ENCODE peak calls at places on chromosome 6, in seven cellular contexts. N, V, S, A, F, M and Q are unnamed samples.

GRCh38 chr6:158448856-158449255 is 111.0 kb upstream of the TMEM181 start:
- DNase-seq in N (no peak), V (no peak), S (no peak), A (no peak), F (no peak), M (no peak), Q (no peak)

GRCh38 chr6:17940151-17940791 is 47.2 kb downstream of the KIF13A start:
- DNase-seq in N (no peak), V (no peak), S (no peak), A (no peak), F (no peak), M (no peak), Q (no peak)

GRCh38 chr6:150894935-150895686 is 29.6 kb downstream of the MTHFD1L start:
- DNase-seq in N (no peak), V (peak), S (no peak), A (peak), F (no peak), M (no peak), Q (peak)

GRCh38 chr6:167996424-167997199 is 859 bp upstream of the KIF25 start:
- DNase-seq in N (no peak), V (peak), S (no peak), A (no peak), F (no peak), M (no peak), Q (no peak)

GRCh38 chr6:90294989-90295853 is 1.4 kb downstream of the BACH2 start:
- DNase-seq in N (peak), V (peak), S (peak), A (peak), F (peak), M (no peak), Q (peak)

GRCh38 chr6:134288538-134289203 is 29.2 kb downstream of the SGK1 start:
- DNase-seq in N (no peak), V (peak), S (no peak), A (peak), F (no peak), M (no peak), Q (no peak)

GRCh38 chr6:15786846-15787245 is 124.0 kb upstream of the DTNBP1 start:
- DNase-seq in N (no peak), V (no peak), S (no peak), A (no peak), F (no peak), M (no peak), Q (no peak)

GRCh38 chr6:19803331-19804330 is 33.5 kb upstream of the ID4 start:
- DNase-seq in N (no peak), V (no peak), S (no peak), A (peak), F (no peak), M (no peak), Q (no peak)

GRCh38 chr6:135600086-135600702 is 102.7 kb upstream of the AHI1 start:
- DNase-seq in N (no peak), V (no peak), S (no peak), A (no peak), F (peak), M (no peak), Q (no peak)

GRCh38 chr6:77653817-77654216 is 978 bp downstream of the MEI4 start:
- DNase-seq in N (no peak), V (no peak), S (no peak), A (no peak), F (no peak), M (no peak), Q (no peak)

GRCh38 chr6:153325661-153326060 is 194.6 kb upstream of the RGS17 start:
- DNase-seq in N (no peak), V (no peak), S (no peak), A (no peak), F (no peak), M (no peak), Q (no peak)

GRCh38 chr6:139852484-139853140 is 478.2 kb upstream of the CITED2 start:
- DNase-seq in N (no peak), V (no peak), S (peak), A (peak), F (no peak), M (no peak), Q (no peak)

GRCh38 chr6:169933251-169933821 is 181.9 kb downstream of the ERMARD start:
- DNase-seq in N (no peak), V (no peak), S (peak), A (no peak), F (no peak), M (no peak), Q (no peak)

GRCh38 chr6:108781419-108782110 is 66.7 kb upstream of the ARMC2 start:
- DNase-seq in N (peak), V (no peak), S (no peak), A (peak), F (no peak), M (no peak), Q (no peak)

GRCh38 chr6:9064156-9064555 is 628.8 kb upstream of the SLC35B3 start:
- DNase-seq in N (no peak), V (no peak), S (no peak), A (no peak), F (no peak), M (no peak), Q (no peak)

GRCh38 chr6:27216874-27217273 is 30.6 kb upstream of the PRSS16 start:
- DNase-seq in N (no peak), V (no peak), S (no peak), A (no peak), F (no peak), M (no peak), Q (no peak)

GRCh38 chr6:164042212-164042611 is 627.7 kb downstream of the QKI start:
- DNase-seq in N (no peak), V (no peak), S (no peak), A (no peak), F (no peak), M (no peak), Q (no peak)

GRCh38 chr6:9699890-9700289 is 715.0 kb downstream of the TFAP2A start:
- DNase-seq in N (no peak), V (peak), S (no peak), A (no peak), F (no peak), M (no peak), Q (no peak)

GRCh38 chr6:5422321-5422915 is 161.1 kb downstream of the FARS2 start:
- DNase-seq in N (no peak), V (peak), S (peak), A (peak), F (no peak), M (no peak), Q (no peak)

GRCh38 chr6:163491901-163492300 is 77.4 kb downstream of the QKI start:
- DNase-seq in N (no peak), V (no peak), S (no peak), A (no peak), F (no peak), M (no peak), Q (no peak)

GRCh38 chr6:21586760-21587181 is 6.8 kb upstream of the SOX4 start:
- DNase-seq in N (peak), V (no peak), S (no peak), A (no peak), F (no peak), M (no peak), Q (peak)

GRCh38 chr6:107075951-107076381 is 39.3 kb downstream of the BEND3 start:
- DNase-seq in N (no peak), V (peak), S (no peak), A (peak), F (no peak), M (no peak), Q (no peak)

DNA sequence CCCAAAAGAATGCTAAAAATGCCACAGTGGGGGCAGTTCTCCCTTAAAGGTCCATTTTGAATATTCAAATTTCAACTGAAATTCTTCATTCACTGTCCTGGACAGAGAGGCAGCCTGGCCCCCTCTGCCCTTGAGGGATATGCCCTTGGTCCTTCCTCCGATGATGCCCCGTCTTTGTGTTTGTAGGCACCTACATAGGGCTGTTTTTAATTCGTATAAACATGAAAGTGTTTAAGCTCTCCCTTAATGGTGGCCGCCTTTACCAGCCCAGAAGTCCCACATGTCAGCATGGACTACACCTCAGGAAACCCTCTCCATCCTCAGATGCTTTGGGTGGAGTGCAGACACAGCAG is 70.2 kb downstream of the SSR1 start:
- DNase-seq in N (no peak), V (no peak), S (no peak), A (no peak), F (no peak), M (no peak), Q (peak)
- H3K4me3 ChIP-seq in N (no peak), V (no peak), S (no peak), A (no peak), F (no peak), M (no peak), Q (no peak)

GRCh38 chr6:131640576-131640975 is 3.5 kb downstream of the ENPP3 start:
- DNase-seq in N (no peak), V (no peak), S (no peak), A (no peak), F (no peak), M (no peak), Q (no peak)

GRCh38 chr6:131638013-131638412 is 911 bp downstream of the ENPP3 start:
- DNase-seq in N (no peak), V (no peak), S (no peak), A (no peak), F (no peak), M (no peak), Q (no peak)

GRCh38 chr6:131640100-131640499 is 3.0 kb downstream of the ENPP3 start:
- DNase-seq in N (no peak), V (no peak), S (no peak), A (no peak), F (no peak), M (no peak), Q (no peak)

GRCh38 chr6:131635384-131636340 is 1.4 kb upstream of the ENPP3 start:
- DNase-seq in N (no peak), V (no peak), S (no peak), A (no peak), F (no peak), M (no peak), Q (no peak)

GRCh38 chr6:131636880-131637792 is at the start of gene ENPP3:
- DNase-seq in N (no peak), V (no peak), S (no peak), A (peak), F (no peak), M (no peak), Q (no peak)
- H3K27ac ChIP-seq in N (no peak), V (no peak), S (peak), A (no peak), F (no peak), M (no peak), Q (no peak)

GRCh38 chr6:53616450-53617357 is 48.9 kb downstream of the KLHL31 start:
- DNase-seq in N (no peak), V (peak), S (no peak), A (no peak), F (no peak), M (no peak), Q (no peak)
- TF ChIP-seq POLR2A in N (no peak), V (no peak), S (no peak), A (no peak), F (no peak), M (no peak), Q (no peak)

GRCh38 chr6:3750324-3751018 is 1.0 kb downstream of the PXDC1 start:
- DNase-seq in N (peak), V (no peak), S (peak), A (peak), F (peak), M (peak), Q (peak)

GRCh38 chr6:3753228-3753795 is 1.8 kb upstream of the PXDC1 start:
- DNase-seq in N (no peak), V (no peak), S (no peak), A (no peak), F (no peak), M (no peak), Q (no peak)

GRCh38 chr6:3751019-3751729 is at the start of gene PXDC1:
- DNase-seq in N (no peak), V (no peak), S (no peak), A (no peak), F (no peak), M (no peak), Q (no peak)

GRCh38 chr6:3751730-3752537 is 421 bp upstream of the PXDC1 start:
- DNase-seq in N (peak), V (peak), S (peak), A (peak), F (peak), M (peak), Q (peak)

GRCh38 chr6:3752538-3753227 is 1.2 kb upstream of the PXDC1 start:
- DNase-seq in N (no peak), V (no peak), S (no peak), A (no peak), F (no peak), M (no peak), Q (no peak)
- H3K4me3 ChIP-seq in N (peak), V (peak), S (peak), A (peak), F (peak), M (peak), Q (peak)

GRCh38 chr6:75329703-75330102 is 45.1 kb upstream of the TMEM30A start:
- DNase-seq in N (no peak), V (no peak), S (no peak), A (no peak), F (no peak), M (no peak), Q (no peak)

GRCh38 chr6:75331134-75331533 is 46.5 kb upstream of the TMEM30A start:
- DNase-seq in N (no peak), V (no peak), S (no peak), A (peak), F (no peak), M (no peak), Q (no peak)

GRCh38 chr6:75337805-75338204 is 53.2 kb upstream of the TMEM30A start:
- DNase-seq in N (no peak), V (no peak), S (no peak), A (peak), F (no peak), M (no peak), Q (no peak)

GRCh38 chr6:75334266-75335040 is 49.9 kb upstream of the TMEM30A start:
- DNase-seq in N (no peak), V (peak), S (no peak), A (peak), F (no peak), M (no peak), Q (no peak)

DNA sequence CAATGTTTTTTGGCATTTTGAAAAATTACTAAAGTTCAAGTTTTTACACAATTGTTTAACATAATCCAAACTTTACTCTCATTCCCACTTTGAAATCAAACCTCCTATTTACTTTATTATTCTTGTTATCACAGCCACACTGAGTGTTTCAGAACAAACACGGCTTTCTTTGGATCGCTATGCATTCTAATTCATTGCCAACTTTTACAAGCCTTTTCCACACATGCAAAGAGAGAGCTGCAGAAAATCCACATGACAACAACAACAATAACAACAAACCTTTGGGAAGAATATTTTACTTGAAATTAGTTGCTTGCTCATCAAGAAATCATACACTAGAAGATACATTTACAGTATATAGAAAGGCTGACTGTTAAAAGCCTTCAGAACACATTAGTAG is 49.2 kb upstream of the TMEM30A start:
- DNase-seq in N (no peak), V (no peak), S (no peak), A (no peak), F (no peak), M (no peak), Q (no peak)
- H3K27ac ChIP-seq in N (peak), V (no peak), S (peak), A (no peak), F (no peak), M (no peak), Q (peak)

GRCh38 chr6:32853541-32854375 is at the start of the genes PSMB9 and TAP1:
- DNase-seq in N (peak), V (peak), S (peak), A (peak), F (peak), M (peak), Q (peak)
- TF ChIP-seq POLR2A in N (peak), V (peak), S (peak), A (peak), F (peak), M (peak), Q (peak)

DNA sequence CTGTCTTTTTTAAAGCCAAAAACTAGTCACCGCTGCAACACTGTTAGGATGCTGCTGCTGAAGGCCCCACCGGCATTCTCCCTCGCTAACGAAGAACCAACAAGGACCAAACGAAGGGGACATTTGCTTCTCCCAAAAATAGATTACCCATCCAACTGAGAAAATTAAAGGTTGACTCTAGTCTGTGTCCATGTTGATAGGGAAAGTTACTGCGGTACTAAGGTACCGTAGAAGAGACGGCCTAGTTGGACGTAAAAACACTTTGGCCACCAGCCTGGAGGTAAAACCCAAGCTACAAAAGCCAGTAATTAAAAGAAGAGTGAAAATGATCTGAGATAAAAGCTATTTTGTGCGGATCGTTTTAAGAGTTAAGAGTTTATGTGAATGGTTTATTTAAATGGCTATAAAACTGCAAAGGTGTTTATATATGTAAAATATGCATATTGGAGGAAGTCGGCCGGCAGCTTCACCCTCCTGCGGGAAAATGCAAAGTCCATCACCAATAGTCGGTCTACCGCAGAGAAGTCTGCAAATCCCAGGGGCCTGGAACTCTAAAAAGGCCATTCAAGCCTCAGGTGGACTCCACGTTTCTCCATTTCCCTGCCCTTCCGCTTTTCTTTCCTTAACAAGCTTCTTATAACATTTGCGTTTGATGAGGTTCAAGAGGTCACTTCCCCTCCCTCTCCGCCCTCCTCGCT is 11.7 kb upstream of the FOXF2 start:
- DNase-seq in N (no peak), V (no peak), S (no peak), A (no peak), F (no peak), M (no peak), Q (no peak)
- H3K4me3 ChIP-seq in N (no peak), V (no peak), S (no peak), A (no peak), F (no peak), M (peak), Q (no peak)

DNA sequence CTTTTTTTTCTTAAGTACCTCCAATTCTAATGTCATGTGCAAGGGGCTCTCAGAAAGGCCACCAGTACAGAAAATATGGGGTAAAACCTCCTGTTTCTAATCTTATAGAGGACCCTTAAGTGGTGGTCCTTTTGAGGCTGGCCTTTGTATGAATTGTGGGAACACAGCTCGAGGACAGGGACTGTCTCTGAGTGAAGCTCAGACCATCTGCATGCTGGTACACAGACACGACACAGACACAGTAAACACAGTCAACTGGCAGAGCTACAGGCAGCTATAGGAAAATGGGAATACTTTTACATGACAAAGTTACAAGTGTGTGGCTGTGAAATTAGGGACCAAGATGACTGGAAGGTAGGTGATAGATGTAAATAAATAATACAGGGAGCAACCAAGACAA is 143.9 kb upstream of the PREP start:
- DNase-seq in N (no peak), V (peak), S (no peak), A (no peak), F (no peak), M (no peak), Q (no peak)
- H3K27ac ChIP-seq in N (peak), V (peak), S (peak), A (no peak), F (no peak), M (no peak), Q (no peak)

DNA sequence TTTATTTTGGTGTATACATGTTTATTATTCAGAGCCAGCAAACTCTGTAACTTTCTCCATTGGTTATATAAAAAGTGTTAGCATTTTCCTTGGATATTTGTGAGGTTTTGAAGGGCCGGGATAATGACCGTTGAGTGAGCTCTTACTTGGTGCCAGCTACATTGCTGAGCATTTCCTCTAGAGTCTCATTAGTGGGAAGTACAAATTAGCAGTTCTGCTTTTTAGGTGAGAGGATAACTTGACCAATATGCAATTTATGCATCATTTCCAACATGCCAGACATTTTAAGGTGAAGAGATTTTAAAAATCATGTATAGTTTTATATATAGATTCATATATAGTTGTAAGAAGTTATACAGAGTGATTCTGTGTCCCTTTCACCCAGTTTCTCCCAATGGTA is 84.3 kb downstream of the CARMIL1 start:
- DNase-seq in N (no peak), V (no peak), S (no peak), A (no peak), F (no peak), M (no peak), Q (no peak)
- TF ChIP-seq POLR2A in N (no peak), V (no peak), S (no peak), A (no peak), F (no peak), M (no peak), Q (no peak)

GRCh38 chr6:88588938-88589337 is 374.5 kb downstream of the RNGTT start:
- DNase-seq in N (no peak), V (no peak), S (no peak), A (no peak), F (no peak), M (no peak), Q (no peak)

GRCh38 chr6:88585081-88585692 is 378.2 kb downstream of the RNGTT start:
- DNase-seq in N (no peak), V (no peak), S (no peak), A (no peak), F (no peak), M (no peak), Q (no peak)

GRCh38 chr6:88586371-88587157 is 376.9 kb downstream of the RNGTT start:
- DNase-seq in N (no peak), V (no peak), S (no peak), A (no peak), F (no peak), M (no peak), Q (no peak)

GRCh38 chr6:88587158-88587537 is 376.3 kb downstream of the RNGTT start:
- DNase-seq in N (no peak), V (no peak), S (no peak), A (no peak), F (no peak), M (no peak), Q (no peak)

GRCh38 chr6:88584581-88584980 is 378.8 kb downstream of the RNGTT start:
- DNase-seq in N (no peak), V (no peak), S (no peak), A (no peak), F (no peak), M (no peak), Q (no peak)
- H3K4me3 ChIP-seq in N (no peak), V (no peak), S (no peak), A (no peak), F (no peak), M (no peak), Q (no peak)